ENCODE peak calls at places on chromosomes 1 and 21, in five cellular contexts. One of them, this sample, is unnamed.

GRCh38 chr1:117628343-117628742 is 22.5 kb downstream of the TENT5C start:
- DNase-seq in fibroblast of lung: no peak
- DNase-seq in IMR-90: no peak
- DNase-seq in PC-9: no peak
- DNase-seq in neural progenitor cell: no peak
- DNase-seq in this sample: no peak

GRCh38 chr21:45934570-45934969 is 47.0 kb upstream of the COL6A1 start:
- DNase-seq in fibroblast of lung: no peak
- DNase-seq in IMR-90: no peak
- DNase-seq in PC-9: no peak
- DNase-seq in neural progenitor cell: no peak
- DNase-seq in this sample: no peak

GRCh38 chr1:230286166-230286889 is 139.8 kb downstream of the PGBD5 start:
- DNase-seq in fibroblast of lung: no peak
- DNase-seq in IMR-90: no peak
- DNase-seq in PC-9: no peak
- DNase-seq in neural progenitor cell: no peak
- DNase-seq in this sample: no peak

GRCh38 chr1:173474097-173474779 is 2.9 kb upstream of the PRDX6 start:
- DNase-seq in fibroblast of lung: no peak
- DNase-seq in IMR-90: peak; percentile 7
- DNase-seq in PC-9: no peak
- DNase-seq in neural progenitor cell: no peak
- DNase-seq in this sample: peak; percentile 35

GRCh38 chr1:232269988-232270387 is 359.9 kb downstream of the SIPA1L2 start:
- DNase-seq in fibroblast of lung: no peak
- DNase-seq in IMR-90: no peak
- DNase-seq in PC-9: no peak
- DNase-seq in neural progenitor cell: no peak
- DNase-seq in this sample: no peak

GRCh38 chr1:220159026-220159425 is 65.1 kb downstream of the IARS2 start:
- DNase-seq in fibroblast of lung: no peak
- DNase-seq in IMR-90: no peak
- DNase-seq in PC-9: no peak
- DNase-seq in neural progenitor cell: no peak
- DNase-seq in this sample: no peak

GRCh38 chr1:174769961-174770549 is 229.7 kb upstream of the CACYBP start:
- DNase-seq in fibroblast of lung: peak; percentile 53
- DNase-seq in IMR-90: peak; percentile 60
- DNase-seq in PC-9: peak; percentile 66
- DNase-seq in neural progenitor cell: peak; percentile 53
- DNase-seq in this sample: peak; percentile 73

GRCh38 chr21:27564684-27565280 is 597.9 kb upstream of the ADAMTS5 start:
- DNase-seq in fibroblast of lung: peak; percentile 40
- DNase-seq in IMR-90: peak; percentile 70
- DNase-seq in PC-9: no peak
- DNase-seq in neural progenitor cell: peak; percentile 63
- DNase-seq in this sample: peak; percentile 58

GRCh38 chr21:27275294-27275927 is 308.5 kb upstream of the ADAMTS5 start:
- DNase-seq in fibroblast of lung: peak; percentile 76
- DNase-seq in IMR-90: peak; percentile 88
- DNase-seq in PC-9: no peak
- DNase-seq in neural progenitor cell: no peak
- DNase-seq in this sample: peak; percentile 71

GRCh38 chr1:115652236-115652788 is 10.5 kb downstream of the VANGL1 start:
- DNase-seq in fibroblast of lung: no peak
- DNase-seq in IMR-90: no peak
- DNase-seq in PC-9: no peak
- DNase-seq in neural progenitor cell: no peak
- DNase-seq in this sample: no peak

GRCh38 chr1:190949932-190950331 is 472.3 kb upstream of the BRINP3 start:
- DNase-seq in fibroblast of lung: no peak
- DNase-seq in IMR-90: no peak
- DNase-seq in PC-9: no peak
- DNase-seq in neural progenitor cell: no peak
- DNase-seq in this sample: no peak

GRCh38 chr1:41689596-41689995 is 205.1 kb upstream of the EDN2 start:
- DNase-seq in fibroblast of lung: no peak
- DNase-seq in IMR-90: no peak
- DNase-seq in PC-9: no peak
- DNase-seq in neural progenitor cell: no peak
- DNase-seq in this sample: no peak

GRCh38 chr1:241839369-241839990 is 8.5 kb upstream of the EXO1 start:
- DNase-seq in fibroblast of lung: no peak
- DNase-seq in IMR-90: no peak
- DNase-seq in PC-9: no peak
- DNase-seq in neural progenitor cell: no peak
- DNase-seq in this sample: no peak

GRCh38 chr1:29679828-29680558 is 443.7 kb downstream of the PTPRU start:
- DNase-seq in fibroblast of lung: no peak
- DNase-seq in IMR-90: no peak
- DNase-seq in PC-9: no peak
- DNase-seq in neural progenitor cell: no peak
- DNase-seq in this sample: no peak

GRCh38 chr1:167477962-167478361 is 40.4 kb downstream of the CD247 start:
- DNase-seq in fibroblast of lung: no peak
- DNase-seq in IMR-90: no peak
- DNase-seq in PC-9: no peak
- DNase-seq in neural progenitor cell: no peak
- DNase-seq in this sample: peak; percentile 10

GRCh38 chr1:61131716-61132115 is 49.4 kb downstream of the NFIA start:
- DNase-seq in fibroblast of lung: peak; percentile 14
- DNase-seq in IMR-90: peak; percentile 48
- DNase-seq in PC-9: no peak
- DNase-seq in neural progenitor cell: no peak
- DNase-seq in this sample: no peak

GRCh38 chr1:164660415-164661174 is 101.6 kb downstream of the PBX1 start:
- DNase-seq in fibroblast of lung: peak; percentile 90
- DNase-seq in IMR-90: peak; percentile 67
- DNase-seq in PC-9: no peak
- DNase-seq in neural progenitor cell: no peak
- DNase-seq in this sample: peak; percentile 69

GRCh38 chr21:33033094-33033951 is 7.6 kb downstream of the OLIG2 start:
- DNase-seq in fibroblast of lung: no peak
- DNase-seq in IMR-90: no peak
- DNase-seq in PC-9: no peak
- DNase-seq in neural progenitor cell: peak; percentile 44
- DNase-seq in this sample: no peak

GRCh38 chr1:12376236-12377064 is 146.6 kb downstream of the VPS13D start:
- DNase-seq in fibroblast of lung: no peak
- DNase-seq in IMR-90: no peak
- DNase-seq in PC-9: no peak
- DNase-seq in neural progenitor cell: no peak
- DNase-seq in this sample: no peak

GRCh38 chr1:108120163-108120562 is 80.0 kb downstream of the SLC25A24 start:
- DNase-seq in fibroblast of lung: no peak
- DNase-seq in IMR-90: no peak
- DNase-seq in PC-9: no peak
- DNase-seq in neural progenitor cell: no peak
- DNase-seq in this sample: no peak

GRCh38 chr1:151346769-151347522 is at the start of gene RFX5:
- DNase-seq in fibroblast of lung: peak; percentile 98
- DNase-seq in IMR-90: peak; percentile 98
- DNase-seq in PC-9: peak; percentile 94
- DNase-seq in neural progenitor cell: peak; percentile 98
- DNase-seq in this sample: peak; percentile 99

GRCh38 chr1:234398849-234399381 is 25.7 kb downstream of the COA6 start:
- DNase-seq in fibroblast of lung: peak; percentile 74
- DNase-seq in IMR-90: peak; percentile 58
- DNase-seq in PC-9: no peak
- DNase-seq in neural progenitor cell: no peak
- DNase-seq in this sample: no peak

GRCh38 chr1:41906977-41907376 is 11.7 kb downstream of the HIVEP3 start:
- DNase-seq in fibroblast of lung: no peak
- DNase-seq in IMR-90: no peak
- DNase-seq in PC-9: no peak
- DNase-seq in neural progenitor cell: no peak
- DNase-seq in this sample: no peak

GRCh38 chr1:228109962-228110488 is 926 bp upstream of the MRPL55 start:
- DNase-seq in fibroblast of lung: peak; percentile 37
- DNase-seq in IMR-90: peak; percentile 49
- DNase-seq in PC-9: no peak
- DNase-seq in neural progenitor cell: peak; percentile 33
- DNase-seq in this sample: peak; percentile 67

GRCh38 chr21:43313221-43313938 is 113.6 kb downstream of the SIK1 start:
- DNase-seq in fibroblast of lung: no peak
- DNase-seq in IMR-90: no peak
- DNase-seq in PC-9: no peak
- DNase-seq in neural progenitor cell: no peak
- DNase-seq in this sample: no peak

GRCh38 chr1:100530901-100531487 is 6.9 kb upstream of the GPR88 start:
- DNase-seq in fibroblast of lung: peak; percentile 81
- DNase-seq in IMR-90: peak; percentile 83
- DNase-seq in PC-9: no peak
- DNase-seq in neural progenitor cell: no peak
- DNase-seq in this sample: peak; percentile 75

GRCh38 chr1:70978623-70979022 is 69.0 kb downstream of the PTGER3 start:
- DNase-seq in fibroblast of lung: no peak
- DNase-seq in IMR-90: no peak
- DNase-seq in PC-9: no peak
- DNase-seq in neural progenitor cell: no peak
- DNase-seq in this sample: no peak

GRCh38 chr1:201291917-201292316 is 8.6 kb downstream of the PKP1 start:
- DNase-seq in fibroblast of lung: no peak
- DNase-seq in IMR-90: no peak
- DNase-seq in PC-9: no peak
- DNase-seq in neural progenitor cell: no peak
- DNase-seq in this sample: no peak

GRCh38 chr1:32927441-32927840 is 26.3 kb upstream of the TMEM54 start:
- DNase-seq in fibroblast of lung: no peak
- DNase-seq in IMR-90: no peak
- DNase-seq in PC-9: no peak
- DNase-seq in neural progenitor cell: no peak
- DNase-seq in this sample: no peak

GRCh38 chr1:10074855-10075418 is 42.2 kb downstream of the UBE4B start:
- DNase-seq in fibroblast of lung: peak; percentile 33
- DNase-seq in IMR-90: peak; percentile 18
- DNase-seq in PC-9: no peak
- DNase-seq in neural progenitor cell: no peak
- DNase-seq in this sample: peak; percentile 38

GRCh38 chr21:38440746-38441145 is 57.5 kb downstream of the ERG start:
- DNase-seq in fibroblast of lung: peak; percentile 97
- DNase-seq in IMR-90: peak; percentile 80
- DNase-seq in PC-9: no peak
- DNase-seq in neural progenitor cell: peak; percentile 48
- DNase-seq in this sample: peak; percentile 92

GRCh38 chr1:26786437-26787380 is 1.0 kb upstream of the PIGV start:
- DNase-seq in fibroblast of lung: peak; percentile 92
- DNase-seq in IMR-90: peak; percentile 86
- DNase-seq in PC-9: peak; percentile 78
- DNase-seq in neural progenitor cell: peak; percentile 72
- DNase-seq in this sample: peak; percentile 88
- H2AFZ ChIP-seq in fibroblast of lung: no peak overlapping the region
- H2AFZ ChIP-seq in IMR-90: peak overlapping the region; percentile 99
- H2AFZ ChIP-seq in PC-9: no peak overlapping the region
- H2AFZ ChIP-seq in neural progenitor cell: peak overlapping the region; percentile 23
- H2AFZ ChIP-seq in this sample: no peak overlapping the region

DNA sequence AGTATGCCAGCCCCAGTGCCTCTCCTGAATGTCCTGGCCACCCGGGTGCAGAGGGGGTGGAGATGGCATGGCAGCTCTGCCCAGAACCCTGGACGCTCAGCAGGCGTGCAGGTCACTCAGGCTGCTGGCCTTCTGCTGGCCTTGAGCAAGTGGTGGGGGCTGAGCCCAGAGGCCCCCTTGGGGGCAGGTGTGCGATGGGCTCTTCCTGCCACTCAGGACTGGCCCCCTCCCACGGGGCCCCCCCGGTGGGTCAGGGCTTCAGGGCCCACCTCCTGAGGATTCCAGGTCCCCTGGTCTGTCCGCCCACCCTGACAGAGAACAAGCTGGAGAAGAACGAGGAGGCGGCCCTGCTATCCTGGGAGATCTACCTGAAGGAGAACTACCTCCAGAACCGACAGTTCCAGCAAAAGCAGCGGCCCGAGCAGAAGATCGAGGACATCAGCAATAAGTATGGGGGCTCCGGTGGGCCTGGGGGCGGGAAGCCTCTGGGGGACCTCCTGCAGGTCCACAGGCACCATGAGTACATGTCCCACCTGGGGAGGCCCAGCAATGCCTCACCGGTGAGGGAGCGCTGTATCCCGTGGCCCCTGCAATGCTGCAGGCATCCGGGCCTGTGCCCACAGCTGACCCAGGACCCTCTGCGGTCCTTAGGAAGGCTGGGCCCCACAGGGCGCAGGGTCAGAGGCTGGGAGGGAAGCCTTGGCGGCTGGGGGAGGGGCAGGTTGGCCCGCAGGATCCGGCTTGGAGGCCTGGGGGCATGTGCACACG is 37.0 kb upstream of the LRRC3 start:
- DNase-seq in fibroblast of lung: no peak
- DNase-seq in IMR-90: no peak
- DNase-seq in PC-9: no peak
- DNase-seq in neural progenitor cell: no peak
- DNase-seq in this sample: no peak
- H3K9me3 ChIP-seq in fibroblast of lung: no peaks in the 10 kb centered on the region
- H3K9me3 ChIP-seq in IMR-90: peaks cover 36% of the 10 kb centered on the region
- H3K9me3 ChIP-seq in PC-9: no peaks in the 10 kb centered on the region
- H3K9me3 ChIP-seq in neural progenitor cell: no peaks in the 10 kb centered on the region
- H3K9me3 ChIP-seq in this sample: no peaks in the 10 kb centered on the region

GRCh38 chr1:219099307-219099706 is 74.4 kb upstream of the LYPLAL1 start:
- DNase-seq in fibroblast of lung: no peak
- DNase-seq in IMR-90: no peak
- DNase-seq in PC-9: no peak
- DNase-seq in neural progenitor cell: no peak
- DNase-seq in this sample: no peak
- H2AFZ ChIP-seq in fibroblast of lung: no peak overlapping the region
- H2AFZ ChIP-seq in IMR-90: no peak overlapping the region
- H2AFZ ChIP-seq in PC-9: no peak overlapping the region
- H2AFZ ChIP-seq in neural progenitor cell: no peak overlapping the region
- H2AFZ ChIP-seq in this sample: no peak overlapping the region

GRCh38 chr1:152735648-152736047 is 22.2 kb upstream of the KPRP start:
- DNase-seq in fibroblast of lung: no peak
- DNase-seq in IMR-90: no peak
- DNase-seq in PC-9: no peak
- DNase-seq in neural progenitor cell: no peak
- DNase-seq in this sample: no peak
- H3K9me3 ChIP-seq in fibroblast of lung: no peaks in the 10 kb centered on the region
- H3K9me3 ChIP-seq in IMR-90: no peaks in the 10 kb centered on the region
- H3K9me3 ChIP-seq in PC-9: no peaks in the 10 kb centered on the region
- H3K9me3 ChIP-seq in neural progenitor cell: peaks cover 19% of the 10 kb centered on the region
- H3K9me3 ChIP-seq in this sample: no peaks in the 10 kb centered on the region

GRCh38 chr1:218058730-218059129 is 226.4 kb upstream of the RRP15 start:
- DNase-seq in fibroblast of lung: no peak
- DNase-seq in IMR-90: no peak
- DNase-seq in PC-9: no peak
- DNase-seq in neural progenitor cell: no peak
- DNase-seq in this sample: no peak
- H2AFZ ChIP-seq in fibroblast of lung: no peak overlapping the region
- H2AFZ ChIP-seq in IMR-90: no peak overlapping the region
- H2AFZ ChIP-seq in PC-9: no peak overlapping the region
- H2AFZ ChIP-seq in neural progenitor cell: no peak overlapping the region
- H2AFZ ChIP-seq in this sample: no peak overlapping the region

DNA sequence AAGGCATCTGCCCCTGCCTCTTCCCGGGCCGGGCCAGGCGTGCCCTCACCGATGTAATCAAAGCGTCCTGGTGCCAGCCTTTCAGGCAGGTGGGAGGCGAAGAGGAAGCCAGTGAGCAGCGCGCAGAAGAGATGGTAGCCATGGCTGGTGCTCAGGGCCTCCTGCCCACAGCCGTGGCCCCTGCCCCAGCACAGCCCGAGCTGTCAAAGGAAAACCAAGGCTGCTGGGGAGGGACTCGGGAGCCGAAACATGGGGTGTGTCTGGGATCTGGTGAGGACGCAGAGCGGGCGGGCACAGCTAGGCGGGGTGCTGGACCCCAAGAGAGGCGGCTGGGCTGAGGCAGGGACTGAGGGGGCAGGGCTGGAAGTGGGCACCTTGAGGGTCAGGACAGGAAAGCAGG is 2.7 kb downstream of the BGLAP start:
- DNase-seq in fibroblast of lung: no peak
- DNase-seq in IMR-90: no peak
- DNase-seq in PC-9: no peak
- DNase-seq in neural progenitor cell: no peak
- DNase-seq in this sample: no peak
- H3K9me3 ChIP-seq in fibroblast of lung: no peaks in the 10 kb centered on the region
- H3K9me3 ChIP-seq in IMR-90: no peaks in the 10 kb centered on the region
- H3K9me3 ChIP-seq in PC-9: no peaks in the 10 kb centered on the region
- H3K9me3 ChIP-seq in neural progenitor cell: no peaks in the 10 kb centered on the region
- H3K9me3 ChIP-seq in this sample: no peaks in the 10 kb centered on the region